ENCODE peak calls at places on chromosomes 6 and 20, in seven cellular contexts. Q is tibial nerve, W is spleen, B is adrenal gland, O is body of pancreas, P is esophagus muscularis mucosa, X is sigmoid colon. A is an unnamed sample. For H3K27me3, the result is how much of the 10 kb centered on the place peaks cover.

GRCh38 chr20:61719691-61720347 is 345.9 kb downstream of the TAF4 start:
- DNase-seq in P (no peak), B (no peak), O (no peak), X (no peak), W (peak), Q (no peak), A (no peak)

GRCh38 chr6:97203343-97203742 is 79.7 kb downstream of the MMS22L start:
- DNase-seq in B (no peak), P (no peak), O (no peak), W (no peak), Q (no peak), X (no peak), A (no peak)

GRCh38 chr6:170231496-170232185 is 59.2 kb downstream of the DLL1 start:
- DNase-seq in P (no peak), B (no peak), X (no peak), W (no peak), O (no peak), Q (no peak), A (no peak)

GRCh38 chr6:51959744-51960383 is 127.5 kb downstream of the PKHD1 start:
- DNase-seq in O (peak), W (no peak), X (peak), B (peak), P (peak), Q (peak), A (peak)

GRCh38 chr6:107066697-107067659 is 39.0 kb downstream of the MTRES1 start:
- DNase-seq in B (no peak), X (no peak), Q (no peak), O (no peak), W (no peak), P (no peak), A (no peak)

GRCh38 chr20:21702553-21703467 is 2.7 kb upstream of the PAX1 start:
- DNase-seq in B (peak), X (peak), Q (peak), P (no peak), O (peak), W (peak), A (peak)

GRCh38 chr6:24033284-24033683 is 92.7 kb upstream of the NRSN1 start:
- DNase-seq in Q (no peak), P (no peak), O (no peak), X (no peak), B (no peak), W (no peak), A (no peak)

GRCh38 chr6:147604373-147604772 is 95.9 kb downstream of the SAMD5 start:
- DNase-seq in O (no peak), Q (no peak), X (no peak), B (no peak), P (no peak), W (no peak), A (no peak)

GRCh38 chr20:8361008-8361652 is 229.1 kb downstream of the PLCB1 start:
- DNase-seq in W (no peak), X (no peak), O (peak), Q (peak), B (peak), P (no peak), A (no peak)

GRCh38 chr6:83474309-83474708 is 38.0 kb upstream of the PRSS35 start:
- DNase-seq in W (no peak), O (no peak), X (no peak), B (peak), P (no peak), Q (no peak), A (no peak)

GRCh38 chr6:152635949-152636674 is 1.1 kb downstream of the SYNE1 start:
- DNase-seq in P (no peak), Q (no peak), X (peak), W (peak), B (peak), O (peak), A (peak)

GRCh38 chr6:44966449-44967091 is 361.6 kb upstream of the RUNX2 start:
- DNase-seq in B (no peak), Q (no peak), X (no peak), W (no peak), O (no peak), P (no peak), A (no peak)

GRCh38 chr20:32067234-32067821 is 15.3 kb downstream of the HCK start:
- DNase-seq in X (no peak), W (no peak), O (no peak), P (no peak), B (no peak), Q (no peak), A (no peak)

GRCh38 chr6:119340766-119341487 is 8.6 kb downstream of the MAN1A1 start:
- DNase-seq in Q (no peak), X (no peak), P (no peak), B (no peak), W (no peak), O (peak), A (no peak)

GRCh38 chr6:24329022-24329421 is 28.8 kb downstream of the DCDC2 start:
- DNase-seq in W (no peak), P (no peak), X (no peak), Q (no peak), B (no peak), O (no peak), A (no peak)

GRCh38 chr6:137804647-137805046 is 62.4 kb upstream of the TNFAIP3 start:
- DNase-seq in P (no peak), B (no peak), Q (no peak), X (no peak), O (no peak), W (no peak), A (no peak)

GRCh38 chr6:104955491-104955890 is 1.4 kb upstream of the LIN28B start:
- DNase-seq in P (no peak), W (no peak), O (no peak), X (no peak), Q (no peak), B (no peak), A (no peak)

GRCh38 chr6:104953410-104953953 is 3.4 kb upstream of the LIN28B start:
- DNase-seq in O (no peak), X (no peak), P (no peak), B (no peak), Q (no peak), W (no peak), A (no peak)

GRCh38 chr6:104955927-104956662 is 812 bp upstream of the LIN28B start:
- DNase-seq in X (no peak), W (no peak), Q (no peak), P (no peak), B (no peak), O (no peak), A (no peak)

GRCh38 chr6:104952911-104953409 is 3.9 kb upstream of the LIN28B start:
- DNase-seq in Q (no peak), W (no peak), B (no peak), P (no peak), O (no peak), X (no peak), A (no peak)

GRCh38 chr6:104954091-104954797 is 2.7 kb upstream of the LIN28B start:
- DNase-seq in W (no peak), Q (no peak), P (no peak), B (no peak), O (no peak), X (no peak), A (no peak)
- H3K27me3 ChIP-seq in W (under half), Q (under half), P (under half), B (half or more), O (under half), X (under half), A (under half)

DNA sequence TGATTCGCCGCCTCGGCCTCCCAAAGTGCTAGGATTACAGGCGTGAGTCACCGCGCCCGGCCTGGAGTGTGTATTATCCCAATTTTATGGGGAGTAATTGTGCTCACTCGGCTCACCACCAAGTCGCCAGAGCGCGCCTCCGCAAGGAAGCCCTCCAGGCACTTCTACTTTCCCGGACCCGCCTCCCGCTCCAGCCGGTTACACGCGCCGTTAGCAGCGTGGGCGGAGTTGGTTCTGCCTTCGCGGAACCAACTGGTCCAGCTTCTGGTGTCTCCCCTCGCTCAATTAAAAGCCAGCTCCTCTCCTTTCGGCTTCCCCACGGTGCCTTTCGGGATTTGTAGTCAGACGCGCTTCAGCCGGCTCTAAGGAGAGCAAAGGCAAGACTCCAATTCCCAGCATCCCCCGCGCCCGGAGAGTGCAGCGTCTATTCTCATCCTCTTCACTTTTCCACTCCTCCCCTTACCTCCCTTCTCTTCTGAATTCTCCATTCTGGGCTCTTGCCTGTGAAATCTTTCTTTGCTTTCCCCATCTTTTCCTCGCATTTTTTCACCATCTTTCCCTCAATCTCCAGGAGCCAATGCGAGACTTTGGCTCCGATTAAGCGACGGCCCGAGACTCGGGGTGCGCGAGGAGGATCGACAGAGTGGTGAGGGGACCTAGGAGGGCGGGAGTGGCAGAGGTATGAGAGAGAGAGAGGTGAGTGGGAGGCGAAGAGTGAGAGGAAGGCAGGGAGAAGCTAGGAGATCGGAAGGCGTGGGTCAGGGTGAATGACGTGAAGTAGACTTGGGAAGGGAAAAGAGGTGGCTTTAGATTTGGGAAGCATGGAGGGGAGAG is at the start of gene GTF2H4:
- DNase-seq in Q (peak), P (peak), O (peak), W (peak), B (peak), X (peak), A (peak)
- TF ChIP-seq POLR2A in Q (no peak), P (no peak), O (peak), W (no peak), B (peak), X (no peak), A (no peak)

GRCh38 chr6:105177521-105177920 is 2.3 kb downstream of the POPDC3 start:
- DNase-seq in W (no peak), B (no peak), Q (no peak), O (no peak), X (no peak), P (no peak), A (no peak)
- H3K27me3 ChIP-seq in W (under half), B (under half), Q (under half), O (under half), X (under half), P (under half), A (under half)

DNA sequence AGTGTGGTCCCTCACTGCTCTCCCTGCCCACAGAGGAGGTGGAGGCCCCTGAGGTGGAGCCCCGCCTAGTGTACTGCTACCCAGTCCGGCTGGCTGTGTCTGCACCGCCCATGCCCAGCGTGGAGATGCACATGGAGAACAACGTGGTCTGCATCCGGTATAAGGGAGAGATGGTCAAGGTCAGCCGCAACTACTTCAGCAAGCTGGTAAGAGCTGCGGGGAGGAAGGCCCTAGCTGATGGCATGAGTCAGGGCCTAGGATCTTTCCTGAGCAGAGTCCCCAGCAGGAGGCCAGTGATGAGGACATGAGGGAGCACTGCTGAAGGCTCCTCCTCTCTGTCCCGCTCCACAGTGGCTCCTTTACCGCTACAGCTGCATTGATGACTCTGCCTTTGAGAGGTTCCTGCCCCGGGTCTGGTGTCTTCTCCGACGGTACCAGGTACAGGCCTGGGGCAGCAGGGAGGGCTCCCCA is 11.2 kb downstream of the PCIF1 start:
- DNase-seq in O (peak), B (peak), X (no peak), W (peak), Q (no peak), P (no peak), A (peak)
- TF ChIP-seq POLR2A in O (no peak), B (peak), X (no peak), W (no peak), Q (no peak), P (no peak), A (no peak)

GRCh38 chr20:666877-667276 is 8.7 kb downstream of the SCRT2 start:
- DNase-seq in B (no peak), Q (no peak), X (no peak), W (no peak), P (no peak), O (no peak), A (no peak)
- H3K27me3 ChIP-seq in B (under half), Q (under half), X (under half), W (under half), P (under half), O (under half), A (under half)

GRCh38 chr20:38730167-38730988 is 6.1 kb downstream of the SLC32A1 start:
- DNase-seq in P (no peak), X (no peak), W (no peak), Q (no peak), B (no peak), O (no peak), A (no peak)

GRCh38 chr20:38731738-38732113 is 7.4 kb downstream of the SLC32A1 start:
- DNase-seq in P (no peak), O (no peak), Q (no peak), B (no peak), W (no peak), X (peak), A (no peak)

GRCh38 chr20:38732981-38733380 is 8.7 kb downstream of the SLC32A1 start:
- DNase-seq in B (no peak), O (no peak), X (peak), W (no peak), Q (no peak), P (no peak), A (no peak)

GRCh38 chr20:38729767-38730166 is 5.5 kb downstream of the SLC32A1 start:
- DNase-seq in P (no peak), B (no peak), X (no peak), Q (no peak), W (no peak), O (no peak), A (no peak)

GRCh38 chr20:38730989-38731737 is 6.9 kb downstream of the SLC32A1 start:
- DNase-seq in W (peak), B (peak), O (peak), X (peak), Q (peak), P (no peak), A (peak)
- TF ChIP-seq POLR2A in W (no peak), B (no peak), O (no peak), X (no peak), Q (no peak), P (no peak), A (no peak)

A was measured in testis.